ENCODE peak calls at places on chromosome 2, in nine cellular contexts. Z, O, V, D, L, I, C, F and P are unnamed samples.

GRCh38 chr2:14634885-14635871 is 2.7 kb downstream of the LRATD1 start:
- DNase-seq in Z (peak), O (peak), V (peak), D (peak), L (peak), I (peak), C (peak), F (peak), P (peak)

GRCh38 chr2:217752714-217753459 is 249.9 kb downstream of the TNS1 start:
- DNase-seq in Z (no peak), O (no peak), V (no peak), D (no peak), L (no peak), I (no peak), C (no peak), F (no peak), P (no peak)

GRCh38 chr2:127610561-127610960 is 35.4 kb upstream of the GPR17 start:
- DNase-seq in Z (no peak), O (peak), V (no peak), D (no peak), L (no peak), I (no peak), C (no peak), F (no peak), P (no peak)

GRCh38 chr2:65626831-65627230 is 194.4 kb upstream of the SPRED2 start:
- DNase-seq in Z (no peak), O (no peak), V (no peak), D (no peak), L (no peak), I (no peak), C (no peak), F (peak), P (peak)

GRCh38 chr2:125564471-125564870 is 1091.5 kb upstream of the GYPC start:
- DNase-seq in Z (no peak), O (peak), V (no peak), D (no peak), L (no peak), I (no peak), C (no peak), F (no peak), P (no peak)

GRCh38 chr2:88199912-88200682 is 30.0 kb downstream of the THNSL2 start:
- DNase-seq in Z (no peak), O (peak), V (no peak), D (peak), L (no peak), I (peak), C (no peak), F (no peak), P (no peak)

GRCh38 chr2:28621172-28622100 is 125.6 kb downstream of the PLB1 start:
- DNase-seq in Z (peak), O (peak), V (peak), D (peak), L (peak), I (peak), C (peak), F (peak), P (peak)

GRCh38 chr2:39513641-39514094 is 76.6 kb upstream of the MAP4K3 start:
- DNase-seq in Z (peak), O (peak), V (peak), D (no peak), L (peak), I (peak), C (peak), F (peak), P (peak)

GRCh38 chr2:43210467-43211303 is 15.7 kb downstream of the ZFP36L2 start:
- DNase-seq in Z (no peak), O (no peak), V (peak), D (peak), L (no peak), I (peak), C (peak), F (peak), P (peak)

GRCh38 chr2:9556121-9556869 is 665 bp upstream of the ADAM17 start:
- DNase-seq in Z (no peak), O (no peak), V (no peak), D (no peak), L (peak), I (peak), C (no peak), F (peak), P (peak)

GRCh38 chr2:45134726-45135125 is 125.5 kb upstream of the SIX2 start:
- DNase-seq in Z (peak), O (no peak), V (no peak), D (no peak), L (no peak), I (no peak), C (no peak), F (peak), P (peak)

GRCh38 chr2:68255736-68256450 is 3.6 kb upstream of the PPP3R1 start:
- DNase-seq in Z (no peak), O (peak), V (no peak), D (no peak), L (peak), I (peak), C (no peak), F (peak), P (no peak)

GRCh38 chr2:45257820-45258219 is 248.6 kb upstream of the SIX2 start:
- DNase-seq in Z (no peak), O (peak), V (no peak), D (no peak), L (no peak), I (no peak), C (no peak), F (no peak), P (no peak)

GRCh38 chr2:96859338-96859649 is 1.5 kb upstream of the ANKRD39 start:
- DNase-seq in Z (no peak), O (peak), V (peak), D (peak), L (no peak), I (no peak), C (peak), F (no peak), P (no peak)

GRCh38 chr2:185807351-185807750 is 68.7 kb downstream of the FSIP2 start:
- DNase-seq in Z (no peak), O (no peak), V (no peak), D (no peak), L (no peak), I (peak), C (no peak), F (peak), P (peak)

GRCh38 chr2:187078297-187078696 is 229.3 kb upstream of the ZSWIM2 start:
- DNase-seq in Z (peak), O (no peak), V (no peak), D (no peak), L (peak), I (peak), C (no peak), F (peak), P (peak)

GRCh38 chr2:204325468-204325867 is 219.8 kb upstream of the PARD3B start:
- DNase-seq in Z (peak), O (peak), V (no peak), D (peak), L (peak), I (peak), C (peak), F (peak), P (peak)

GRCh38 chr2:241870081-241870541 is 582 bp downstream of the RTP5 start:
- DNase-seq in Z (no peak), O (no peak), V (no peak), D (no peak), L (no peak), I (no peak), C (peak), F (no peak), P (no peak)

GRCh38 chr2:39609917-39610316 is 55.8 kb upstream of the TMEM178A start:
- DNase-seq in Z (no peak), O (no peak), V (no peak), D (no peak), L (no peak), I (no peak), C (no peak), F (no peak), P (no peak)

GRCh38 chr2:70142590-70143313 is 48.1 kb downstream of the C2orf42 start:
- DNase-seq in Z (peak), O (peak), V (peak), D (peak), L (peak), I (peak), C (peak), F (peak), P (peak)

GRCh38 chr2:67952066-67952465 is 110.7 kb downstream of the C1D start:
- DNase-seq in Z (no peak), O (no peak), V (no peak), D (no peak), L (no peak), I (no peak), C (no peak), F (no peak), P (no peak)

GRCh38 chr2:67277450-67277849 is 119.7 kb upstream of the ETAA1 start:
- DNase-seq in Z (no peak), O (peak), V (no peak), D (no peak), L (no peak), I (no peak), C (no peak), F (no peak), P (no peak)

GRCh38 chr2:16030206-16031054 is 90.1 kb downstream of the MYCN start:
- DNase-seq in Z (no peak), O (peak), V (no peak), D (no peak), L (no peak), I (no peak), C (no peak), F (no peak), P (no peak)

GRCh38 chr2:65129613-65130439 is at the start of gene RAB1A:
- DNase-seq in Z (peak), O (peak), V (peak), D (peak), L (peak), I (peak), C (peak), F (peak), P (peak)

GRCh38 chr2:231687133-231687852 is 21.0 kb upstream of the PTMA start:
- DNase-seq in Z (peak), O (peak), V (peak), D (peak), L (peak), I (peak), C (peak), F (peak), P (peak)

GRCh38 chr2:153388246-153388645 is 90.3 kb downstream of the RPRM start:
- DNase-seq in Z (no peak), O (no peak), V (no peak), D (no peak), L (peak), I (peak), C (no peak), F (no peak), P (peak)

GRCh38 chr2:85288244-85288725 is 39.5 kb downstream of the TGOLN2 start:
- DNase-seq in Z (peak), O (peak), V (peak), D (no peak), L (peak), I (peak), C (no peak), F (no peak), P (no peak)

GRCh38 chr2:40096360-40096759 is 317.3 kb upstream of the THUMPD2 start:
- DNase-seq in Z (peak), O (no peak), V (no peak), D (no peak), L (peak), I (peak), C (no peak), F (peak), P (peak)

GRCh38 chr2:166632616-166633015 is 138.6 kb upstream of the SCN7A start:
- DNase-seq in Z (no peak), O (no peak), V (no peak), D (no peak), L (peak), I (peak), C (no peak), F (peak), P (peak)

GRCh38 chr2:45741451-45741850 is 90.0 kb downstream of the PRKCE start:
- DNase-seq in Z (no peak), O (no peak), V (no peak), D (peak), L (no peak), I (no peak), C (peak), F (peak), P (peak)

GRCh38 chr2:213640742-213641425 is 356.6 kb downstream of the SPAG16 start:
- DNase-seq in Z (no peak), O (no peak), V (no peak), D (no peak), L (peak), I (no peak), C (no peak), F (no peak), P (no peak)

GRCh38 chr2:240250985-240251847 is 110.8 kb upstream of the OTOS start:
- DNase-seq in Z (peak), O (peak), V (peak), D (peak), L (peak), I (peak), C (peak), F (peak), P (peak)
- H3K4me3 ChIP-seq in Z (peak), O (no peak), V (no peak), D (no peak), L (peak), I (no peak), C (peak), F (no peak), P (peak)

GRCh38 chr2:1968222-1968987 is 224.1 kb upstream of the PXDN start:
- DNase-seq in Z (no peak), O (no peak), V (no peak), D (no peak), L (no peak), I (no peak), C (no peak), F (no peak), P (no peak)
- H3K4me3 ChIP-seq in Z (no peak), O (no peak), V (no peak), D (no peak), L (no peak), I (no peak), C (no peak), F (no peak), P (no peak)

DNA sequence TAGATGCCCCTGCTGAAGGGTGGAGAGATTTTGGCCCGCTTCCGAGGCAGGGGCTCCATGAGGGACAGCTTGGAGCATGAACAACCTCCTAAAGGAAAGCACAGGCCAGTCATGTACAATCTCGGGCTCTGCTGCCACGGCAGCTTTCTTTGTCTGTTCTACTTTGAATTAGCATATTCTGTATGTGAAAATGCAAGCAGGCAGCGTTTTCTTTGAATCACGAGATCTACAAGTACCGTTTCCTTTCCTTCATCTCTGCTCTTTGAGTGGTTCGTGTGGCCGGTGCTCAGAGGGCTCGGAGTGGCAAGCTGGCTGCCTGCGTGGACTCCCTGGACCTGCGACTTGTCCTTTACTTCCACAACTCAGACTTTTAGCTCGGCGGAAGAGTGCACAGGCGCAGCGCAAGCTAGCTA is 6.8 kb downstream of the TWIST2 start:
- DNase-seq in Z (no peak), O (peak), V (no peak), D (no peak), L (no peak), I (no peak), C (no peak), F (no peak), P (peak)
- H3K4me3 ChIP-seq in Z (no peak), O (no peak), V (no peak), D (no peak), L (no peak), I (peak), C (no peak), F (peak), P (peak)

GRCh38 chr2:36352711-36353110 is 2.9 kb upstream of the CRIM1 start:
- DNase-seq in Z (peak), O (no peak), V (no peak), D (no peak), L (peak), I (peak), C (no peak), F (peak), P (peak)

GRCh38 chr2:36355890-36356198 is 266 bp downstream of the CRIM1 start:
- DNase-seq in Z (no peak), O (peak), V (no peak), D (no peak), L (no peak), I (no peak), C (no peak), F (no peak), P (no peak)

GRCh38 chr2:36355157-36355889 is at the start of gene CRIM1:
- DNase-seq in Z (peak), O (peak), V (peak), D (peak), L (peak), I (peak), C (peak), F (peak), P (peak)

GRCh38 chr2:36356199-36356989 is 816 bp downstream of the CRIM1 start:
- DNase-seq in Z (no peak), O (peak), V (peak), D (peak), L (peak), I (peak), C (peak), F (peak), P (peak)

DNA sequence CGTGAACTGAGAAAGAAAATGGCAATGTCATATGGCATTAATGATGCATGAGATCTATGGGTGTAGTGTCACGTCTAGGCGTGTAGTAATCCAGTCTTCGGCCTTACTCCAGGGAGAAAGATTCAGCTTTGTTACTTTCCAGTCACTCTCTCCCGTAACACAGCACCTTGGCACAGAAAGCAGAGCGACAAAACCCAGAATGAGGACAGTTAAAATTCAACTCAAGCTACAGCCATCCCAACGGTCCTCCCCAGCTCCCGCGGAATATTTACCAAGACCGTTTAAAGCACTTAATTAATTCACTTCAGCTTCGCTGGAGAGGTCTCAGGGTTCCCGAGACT is 792 bp upstream of the CRIM1 start:
- DNase-seq in Z (no peak), O (no peak), V (no peak), D (no peak), L (peak), I (no peak), C (no peak), F (no peak), P (no peak)
- H3K4me3 ChIP-seq in Z (peak), O (peak), V (peak), D (peak), L (peak), I (peak), C (peak), F (peak), P (peak)

GRCh38 chr2:24822049-24822706 is 29.0 kb downstream of the CENPO start:
- DNase-seq in Z (no peak), O (peak), V (peak), D (no peak), L (no peak), I (no peak), C (no peak), F (no peak), P (no peak)
- H3K4me3 ChIP-seq in Z (no peak), O (no peak), V (no peak), D (no peak), L (no peak), I (no peak), C (no peak), F (no peak), P (no peak)